ENCODE peak calls at places on chromosomes 6 and 20, in four cellular contexts. One of them, this sample, is unnamed.

GRCh38 chr20:16123623-16124022 is 449.6 kb downstream of the KIF16B start:
- DNase-seq in left lung: no peak
- DNase-seq in mammary epithelial cell: peak; percentile 65
- DNase-seq in bronchial epithelial cell: peak; percentile 74
- DNase-seq in this sample: no peak

GRCh38 chr20:62358171-62358719 is 8.9 kb downstream of the LAMA5 start:
- DNase-seq in mammary epithelial cell: no peak
- DNase-seq in bronchial epithelial cell: no peak
- DNase-seq in left lung: no peak
- DNase-seq in this sample: no peak

GRCh38 chr6:137389150-137389664 is 105.0 kb downstream of the OLIG3 start:
- DNase-seq in mammary epithelial cell: peak; percentile 10
- DNase-seq in left lung: peak; percentile 43
- DNase-seq in bronchial epithelial cell: peak; percentile 58
- DNase-seq in this sample: no peak

GRCh38 chr6:87798393-87799278 is 96.6 kb upstream of the AKIRIN2 start:
- DNase-seq in bronchial epithelial cell: no peak
- DNase-seq in left lung: no peak
- DNase-seq in mammary epithelial cell: no peak
- DNase-seq in this sample: no peak

GRCh38 chr20:17369506-17369905 is 142.7 kb downstream of the PCSK2 start:
- DNase-seq in mammary epithelial cell: no peak
- DNase-seq in bronchial epithelial cell: no peak
- DNase-seq in left lung: no peak
- DNase-seq in this sample: no peak

GRCh38 chr20:61322151-61322860 is 70.2 kb downstream of the CDH4 start:
- DNase-seq in mammary epithelial cell: no peak
- DNase-seq in bronchial epithelial cell: no peak
- DNase-seq in left lung: no peak
- DNase-seq in this sample: no peak

GRCh38 chr6:3379482-3380060 is 77.3 kb downstream of the SLC22A23 start:
- DNase-seq in bronchial epithelial cell: peak; percentile 69
- DNase-seq in mammary epithelial cell: no peak
- DNase-seq in left lung: no peak
- DNase-seq in this sample: no peak

GRCh38 chr6:144310761-144311160 is 25.6 kb downstream of the UTRN start:
- DNase-seq in left lung: no peak
- DNase-seq in bronchial epithelial cell: no peak
- DNase-seq in mammary epithelial cell: no peak
- DNase-seq in this sample: no peak

GRCh38 chr6:47631248-47632196 is 66.9 kb upstream of the ADGRF4 start:
- DNase-seq in bronchial epithelial cell: peak; percentile 71
- DNase-seq in left lung: no peak
- DNase-seq in mammary epithelial cell: peak; percentile 60
- DNase-seq in this sample: no peak

GRCh38 chr6:135759831-135760230 is 91.7 kb upstream of the PDE7B start:
- DNase-seq in bronchial epithelial cell: no peak
- DNase-seq in mammary epithelial cell: peak; percentile 1
- DNase-seq in left lung: no peak
- DNase-seq in this sample: no peak

GRCh38 chr6:108557494-108558371 is 3.0 kb upstream of the FOXO3 start:
- DNase-seq in left lung: peak; percentile 43
- DNase-seq in mammary epithelial cell: peak; percentile 49
- DNase-seq in bronchial epithelial cell: peak; percentile 19
- DNase-seq in this sample: peak; percentile 85

GRCh38 chr6:155292711-155293110 is 21.6 kb downstream of the TFB1M start:
- DNase-seq in bronchial epithelial cell: no peak
- DNase-seq in mammary epithelial cell: no peak
- DNase-seq in left lung: no peak
- DNase-seq in this sample: no peak

GRCh38 chr6:155287762-155288161 is 23.9 kb downstream of the CLDN20 start:
- DNase-seq in bronchial epithelial cell: no peak
- DNase-seq in left lung: no peak
- DNase-seq in mammary epithelial cell: no peak
- DNase-seq in this sample: no peak

GRCh38 chr6:155290491-155290890 is 23.8 kb downstream of the TFB1M start:
- DNase-seq in left lung: no peak
- DNase-seq in bronchial epithelial cell: no peak
- DNase-seq in mammary epithelial cell: no peak
- DNase-seq in this sample: no peak

GRCh38 chr6:155291291-155291690 is 23.0 kb downstream of the TFB1M start:
- DNase-seq in mammary epithelial cell: no peak
- DNase-seq in left lung: no peak
- DNase-seq in bronchial epithelial cell: no peak
- DNase-seq in this sample: no peak
- TF ChIP-seq CTCF in mammary epithelial cell: no peak
- TF ChIP-seq CTCF in left lung: no peak
- TF ChIP-seq CTCF in bronchial epithelial cell: no peak
- TF ChIP-seq CTCF in this sample: no peak

DNA sequence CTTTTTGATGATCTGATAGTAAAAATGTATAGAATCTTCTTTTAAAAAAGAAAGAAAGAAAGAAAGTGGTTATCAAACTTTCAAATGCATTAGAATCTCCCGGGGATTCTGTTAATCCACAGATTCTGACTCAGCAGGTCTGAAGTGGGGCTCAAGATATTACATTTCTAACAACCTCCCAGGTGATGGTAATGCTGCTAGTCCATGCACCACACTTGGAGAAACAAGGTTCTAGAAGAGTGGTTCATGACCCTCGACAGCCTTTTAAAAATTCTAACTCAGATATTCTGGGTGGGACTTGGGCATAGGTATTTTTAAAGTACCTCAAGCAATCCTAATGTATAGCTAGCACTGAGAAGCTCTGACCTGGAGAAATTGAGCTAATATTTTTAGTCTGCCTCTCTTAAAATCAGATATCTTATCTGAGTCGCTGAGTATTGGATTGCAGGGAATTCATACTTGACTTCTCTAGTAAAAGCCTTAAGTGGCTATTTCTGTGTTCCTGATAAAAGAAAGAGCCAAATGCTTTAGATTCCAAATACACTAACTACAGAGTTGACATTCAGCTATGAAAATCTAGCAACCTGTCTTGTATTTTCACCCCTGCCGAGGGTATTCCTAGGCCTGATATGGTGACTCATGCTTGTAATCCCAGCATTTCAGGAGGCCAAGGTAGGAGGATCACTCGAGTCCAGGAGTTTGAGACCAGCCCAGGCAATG is 252.4 kb downstream of the PHACTR1 start:
- DNase-seq in mammary epithelial cell: no peak
- DNase-seq in left lung: no peak
- DNase-seq in bronchial epithelial cell: no peak
- DNase-seq in this sample: no peak
- TF ChIP-seq CTCF in mammary epithelial cell: no peak
- TF ChIP-seq CTCF in left lung: no peak
- TF ChIP-seq CTCF in bronchial epithelial cell: no peak
- TF ChIP-seq CTCF in this sample: no peak

GRCh38 chr6:95365454-95365853 is 211.9 kb upstream of the MANEA start:
- DNase-seq in bronchial epithelial cell: no peak
- DNase-seq in mammary epithelial cell: no peak
- DNase-seq in left lung: no peak
- DNase-seq in this sample: no peak

GRCh38 chr6:95366414-95366813 is 210.9 kb upstream of the MANEA start:
- DNase-seq in bronchial epithelial cell: no peak
- DNase-seq in left lung: no peak
- DNase-seq in mammary epithelial cell: no peak
- DNase-seq in this sample: no peak

GRCh38 chr6:95364016-95364604 is 213.2 kb upstream of the MANEA start:
- DNase-seq in bronchial epithelial cell: peak; percentile 24
- DNase-seq in mammary epithelial cell: no peak
- DNase-seq in left lung: no peak
- DNase-seq in this sample: no peak
- TF ChIP-seq CTCF in bronchial epithelial cell: peak; percentile 12
- TF ChIP-seq CTCF in mammary epithelial cell: peak; percentile 44
- TF ChIP-seq CTCF in left lung: no peak
- TF ChIP-seq CTCF in this sample: peak; percentile 43

GRCh38 chr6:28923318-28924102 is at the start of gene TRIM27:
- DNase-seq in left lung: peak; percentile 91
- DNase-seq in mammary epithelial cell: peak; percentile 81
- DNase-seq in bronchial epithelial cell: peak; percentile 70
- DNase-seq in this sample: peak; percentile 76
- TF ChIP-seq CTCF in left lung: no peak
- TF ChIP-seq CTCF in mammary epithelial cell: peak; percentile 2
- TF ChIP-seq CTCF in bronchial epithelial cell: no peak
- TF ChIP-seq CTCF in this sample: no peak

GRCh38 chr20:32482251-32483220 is 102.6 kb downstream of the NOL4L start:
- DNase-seq in mammary epithelial cell: peak; percentile 13
- DNase-seq in bronchial epithelial cell: no peak
- DNase-seq in left lung: peak; percentile 67
- DNase-seq in this sample: peak; percentile 72

GRCh38 chr20:32481311-32482103 is 103.6 kb downstream of the NOL4L start:
- DNase-seq in bronchial epithelial cell: no peak
- DNase-seq in left lung: no peak
- DNase-seq in mammary epithelial cell: no peak
- DNase-seq in this sample: no peak

GRCh38 chr20:32479697-32480140 is 105.4 kb downstream of the NOL4L start:
- DNase-seq in bronchial epithelial cell: no peak
- DNase-seq in left lung: no peak
- DNase-seq in mammary epithelial cell: no peak
- DNase-seq in this sample: no peak

GRCh38 chr20:32479012-32479411 is 106.1 kb downstream of the NOL4L start:
- DNase-seq in bronchial epithelial cell: no peak
- DNase-seq in mammary epithelial cell: no peak
- DNase-seq in left lung: no peak
- DNase-seq in this sample: no peak

DNA sequence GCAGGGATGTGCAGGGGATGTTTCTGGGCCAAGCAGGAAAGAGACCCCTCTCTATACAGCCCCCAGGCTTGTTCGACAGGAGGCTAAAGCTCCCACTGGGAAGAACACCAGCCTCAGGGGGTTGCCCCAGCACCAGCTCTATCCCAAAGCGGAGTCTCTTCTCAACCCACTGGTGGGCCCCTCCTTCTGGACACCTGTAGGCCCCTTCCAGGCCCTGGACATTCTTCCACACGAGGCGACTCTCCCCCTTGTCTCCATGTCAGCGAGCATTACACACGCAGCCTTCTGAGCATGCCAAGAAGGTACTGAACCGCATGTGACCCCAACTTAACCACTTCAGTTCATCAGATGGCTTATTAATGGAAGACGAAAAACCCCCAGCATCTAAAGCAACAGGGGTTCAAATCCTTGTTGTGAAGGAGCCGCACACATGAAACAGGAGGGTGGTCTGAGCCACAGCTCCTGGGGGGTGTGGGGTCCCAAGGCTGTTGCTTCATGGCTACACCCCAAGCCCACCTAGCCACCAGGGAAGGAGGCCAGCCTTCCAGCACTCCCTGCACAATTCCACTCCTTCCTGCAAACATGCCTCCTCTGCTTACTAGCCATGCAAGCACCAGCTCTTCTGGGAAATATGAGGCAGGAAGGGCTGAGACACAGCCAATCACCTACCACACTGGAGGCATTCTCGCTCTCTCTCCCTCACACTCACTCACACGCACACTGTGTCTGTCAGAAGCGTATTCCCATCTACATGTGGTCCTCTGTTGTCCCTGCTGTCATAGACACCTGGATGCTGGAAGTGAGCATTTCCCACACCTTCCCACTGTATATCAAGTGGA is 104.6 kb downstream of the NOL4L start:
- DNase-seq in left lung: no peak
- DNase-seq in mammary epithelial cell: no peak
- DNase-seq in bronchial epithelial cell: no peak
- DNase-seq in this sample: no peak
- TF ChIP-seq CTCF in left lung: no peak
- TF ChIP-seq CTCF in mammary epithelial cell: no peak
- TF ChIP-seq CTCF in bronchial epithelial cell: no peak
- TF ChIP-seq CTCF in this sample: no peak

DNA sequence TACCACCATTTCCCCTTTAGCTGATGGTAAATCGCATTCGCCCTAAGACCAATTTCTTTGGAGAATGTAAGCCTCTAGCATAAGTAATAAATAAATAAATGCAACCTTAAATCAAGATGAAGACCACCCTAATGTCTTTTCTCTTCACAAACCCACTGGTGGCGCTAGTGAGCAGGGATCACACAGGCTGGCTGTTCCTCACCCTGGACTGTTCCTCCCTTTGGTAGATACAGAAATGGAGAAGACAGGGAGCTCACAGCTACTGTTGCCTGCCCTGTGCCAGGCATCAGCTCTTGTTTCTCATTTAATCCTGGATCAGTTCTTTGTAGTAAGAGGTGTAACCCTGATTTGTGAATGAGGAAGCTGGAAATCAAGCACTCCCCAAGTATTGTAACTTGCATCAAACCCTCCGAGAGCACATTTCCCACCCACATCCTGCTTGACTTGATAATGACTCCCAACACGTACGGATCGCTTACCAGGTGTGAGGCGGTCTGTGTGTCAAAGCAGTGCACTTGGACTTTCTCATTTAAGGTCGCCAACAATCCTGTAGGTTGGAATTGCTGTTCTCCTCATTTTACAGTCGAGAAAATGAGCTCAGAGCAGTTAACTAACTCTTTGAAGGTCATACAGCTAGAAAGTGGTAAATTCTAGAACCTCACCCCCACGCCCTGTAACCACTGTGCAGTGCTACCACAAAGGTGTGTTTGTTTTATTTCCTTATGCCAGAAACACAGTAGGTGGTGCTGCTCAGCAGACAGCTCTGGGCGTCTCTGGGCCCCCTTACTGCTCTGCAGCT is 236.2 kb downstream of the TSHZ2 start:
- DNase-seq in left lung: no peak
- DNase-seq in bronchial epithelial cell: no peak
- DNase-seq in mammary epithelial cell: no peak
- DNase-seq in this sample: no peak
- TF ChIP-seq CTCF in left lung: no peak
- TF ChIP-seq CTCF in bronchial epithelial cell: no peak
- TF ChIP-seq CTCF in mammary epithelial cell: no peak
- TF ChIP-seq CTCF in this sample: no peak

GRCh38 chr6:20365456-20365855 is 36.2 kb upstream of the E2F3 start:
- DNase-seq in left lung: no peak
- DNase-seq in bronchial epithelial cell: no peak
- DNase-seq in mammary epithelial cell: no peak
- DNase-seq in this sample: no peak

GRCh38 chr6:20367716-20368485 is 33.8 kb upstream of the E2F3 start:
- DNase-seq in mammary epithelial cell: peak; percentile 51
- DNase-seq in left lung: no peak
- DNase-seq in bronchial epithelial cell: peak; percentile 75
- DNase-seq in this sample: no peak

GRCh38 chr6:20370393-20370792 is 31.3 kb upstream of the E2F3 start:
- DNase-seq in bronchial epithelial cell: no peak
- DNase-seq in mammary epithelial cell: no peak
- DNase-seq in left lung: no peak
- DNase-seq in this sample: no peak

GRCh38 chr6:20366082-20366834 is 35.4 kb upstream of the E2F3 start:
- DNase-seq in mammary epithelial cell: peak; percentile 24
- DNase-seq in left lung: no peak
- DNase-seq in bronchial epithelial cell: peak; percentile 52
- DNase-seq in this sample: no peak

DNA sequence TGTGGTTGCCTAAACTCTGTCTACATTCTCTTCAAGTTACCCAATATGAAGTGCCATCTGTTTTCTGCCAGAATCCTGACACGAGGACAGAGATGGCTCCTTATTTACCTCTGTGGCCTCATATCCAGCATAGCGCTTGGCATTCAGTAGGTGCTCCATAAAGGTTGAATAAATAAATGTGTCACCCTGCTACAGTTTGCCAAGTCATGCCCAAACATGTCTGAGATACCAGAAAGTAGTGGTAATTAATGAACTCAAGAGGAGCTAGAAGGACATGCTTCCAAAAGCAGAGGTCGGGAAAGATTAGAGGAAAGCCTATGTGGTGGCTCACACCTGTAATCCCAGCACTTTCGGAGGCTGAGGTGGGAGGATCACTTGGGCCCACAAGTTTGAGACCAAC is 30.9 kb upstream of the E2F3 start:
- DNase-seq in mammary epithelial cell: peak; percentile 28
- DNase-seq in left lung: no peak
- DNase-seq in bronchial epithelial cell: peak; percentile 70
- DNase-seq in this sample: no peak
- TF ChIP-seq CTCF in mammary epithelial cell: no peak
- TF ChIP-seq CTCF in left lung: no peak
- TF ChIP-seq CTCF in bronchial epithelial cell: no peak
- TF ChIP-seq CTCF in this sample: no peak

GRCh38 chr6:89612121-89612520 is 26.4 kb downstream of the LYRM2 start:
- DNase-seq in mammary epithelial cell: no peak
- DNase-seq in bronchial epithelial cell: no peak
- DNase-seq in left lung: no peak
- DNase-seq in this sample: no peak
- TF ChIP-seq CTCF in mammary epithelial cell: no peak
- TF ChIP-seq CTCF in bronchial epithelial cell: no peak
- TF ChIP-seq CTCF in left lung: no peak
- TF ChIP-seq CTCF in this sample: no peak

This sample was measured in mesothelial cell of epicardium.